ENCODE peak calls at places on chromosomes 1 and 21, in eight cellular contexts. P, O, C, W, E, I, X and K are unnamed samples.

GRCh38 chr1:61442456-61443013 is 282.4 kb downstream of the TM2D1 start:
- DNase-seq in P (no peak), O (no peak), C (no peak), W (no peak), E (no peak), I (peak; percentile 68), X (no peak), K (peak; percentile 56)

GRCh38 chr21:33300701-33301631 is 23.8 kb upstream of the IFNAR1 start:
- DNase-seq in P (no peak), O (no peak), C (no peak), W (no peak), E (no peak), I (peak; percentile 11), X (no peak), K (peak; percentile 50)

GRCh38 chr1:2783069-2783434 is 18.4 kb downstream of the TTC34 start:
- DNase-seq in P (no peak), O (no peak), C (peak; percentile 2), W (no peak), E (no peak), I (no peak), X (no peak), K (no peak)

GRCh38 chr1:116129537-116129936 is 18.3 kb downstream of the MAB21L3 start:
- DNase-seq in P (no peak), O (no peak), C (no peak), W (no peak), E (no peak), I (no peak), X (no peak), K (no peak)

GRCh38 chr1:3483801-3484444 is 29.5 kb downstream of the ARHGEF16 start:
- DNase-seq in P (no peak), O (peak; percentile 62), C (peak; percentile 44), W (peak; percentile 68), E (peak; percentile 4), I (peak; percentile 38), X (peak; percentile 73), K (peak; percentile 18)

GRCh38 chr1:115976062-115976899 is at the start of gene SLC22A15:
- DNase-seq in P (no peak), O (peak; percentile 67), C (peak; percentile 51), W (peak; percentile 69), E (peak; percentile 47), I (peak; percentile 70), X (peak; percentile 63), K (peak; percentile 54)

GRCh38 chr1:226995064-226995965 is 55.2 kb downstream of the COQ8A start:
- DNase-seq in P (no peak), O (no peak), C (no peak), W (no peak), E (no peak), I (no peak), X (no peak), K (no peak)

GRCh38 chr1:154239491-154239890 is 18.7 kb downstream of the UBAP2L start:
- DNase-seq in P (no peak), O (no peak), C (no peak), W (no peak), E (no peak), I (no peak), X (no peak), K (no peak)

GRCh38 chr1:23759277-23759676 is 16.0 kb downstream of the ELOA start:
- DNase-seq in P (no peak), O (no peak), C (no peak), W (no peak), E (no peak), I (peak; percentile 15), X (no peak), K (no peak)

GRCh38 chr1:219385786-219386427 is 212.2 kb downstream of the LYPLAL1 start:
- DNase-seq in P (no peak), O (peak; percentile 65), C (peak; percentile 14), W (no peak), E (peak; percentile 66), I (peak; percentile 76), X (peak; percentile 47), K (peak; percentile 78)

GRCh38 chr1:222926566-222926965 is 111.7 kb downstream of the DISP1 start:
- DNase-seq in P (no peak), O (no peak), C (no peak), W (no peak), E (peak; percentile 93), I (peak; percentile 57), X (no peak), K (peak; percentile 76)

GRCh38 chr1:51070011-51070410 is 32.0 kb upstream of the C1orf185 start:
- DNase-seq in P (no peak), O (no peak), C (no peak), W (no peak), E (no peak), I (no peak), X (no peak), K (no peak)

GRCh38 chr1:231357831-231358354 is 19.8 kb downstream of the SPRTN start:
- DNase-seq in P (peak; percentile 37), O (peak; percentile 46), C (no peak), W (peak; percentile 33), E (peak; percentile 88), I (peak; percentile 79), X (no peak), K (peak; percentile 81)

GRCh38 chr1:245156736-245157505 is 2.1 kb downstream of the KIF26B start:
- DNase-seq in P (no peak), O (no peak), C (no peak), W (peak; percentile 51), E (peak; percentile 19), I (peak; percentile 53), X (no peak), K (peak; percentile 29)

GRCh38 chr1:17691147-17691634 is 63.9 kb upstream of the ACTL8 start:
- DNase-seq in P (no peak), O (no peak), C (no peak), W (no peak), E (no peak), I (no peak), X (no peak), K (no peak)

GRCh38 chr1:24382165-24382577 is 31.4 kb downstream of the STPG1 start:
- DNase-seq in P (no peak), O (no peak), C (no peak), W (no peak), E (no peak), I (no peak), X (no peak), K (no peak)

GRCh38 chr1:174152424-174152823 is 6.9 kb upstream of the RABGAP1L start:
- DNase-seq in P (no peak), O (no peak), C (no peak), W (no peak), E (no peak), I (no peak), X (no peak), K (no peak)

GRCh38 chr1:39915499-39916129 is 13.9 kb upstream of the MYCL start:
- DNase-seq in P (no peak), O (no peak), C (no peak), W (no peak), E (no peak), I (no peak), X (no peak), K (no peak)

GRCh38 chr1:183473286-183473536 is 912 bp downstream of the SMG7 start:
- DNase-seq in P (no peak), O (no peak), C (no peak), W (no peak), E (peak; percentile 4), I (no peak), X (no peak), K (no peak)

GRCh38 chr1:183472488-183473285 is at the start of gene SMG7:
- DNase-seq in P (no peak), O (peak; percentile 33), C (peak; percentile 60), W (peak; percentile 40), E (peak; percentile 7), I (peak; percentile 12), X (peak; percentile 64), K (peak; percentile 14)

GRCh38 chr1:183470147-183470960 is 1.9 kb upstream of the SMG7 start:
- DNase-seq in P (no peak), O (peak; percentile 87), C (peak; percentile 88), W (peak; percentile 86), E (peak; percentile 61), I (peak; percentile 76), X (peak; percentile 84), K (peak; percentile 73)

GRCh38 chr1:183471748-183472487 is 381 bp upstream of the SMG7 start:
- DNase-seq in P (peak; percentile 92), O (peak; percentile 97), C (peak; percentile 99), W (peak; percentile 94), E (peak; percentile 97), I (peak; percentile 99), X (peak; percentile 97), K (peak; percentile 98)

GRCh38 chr1:183470961-183471747 is 1.1 kb upstream of the SMG7 start:
- DNase-seq in P (no peak), O (peak; percentile 68), C (peak; percentile 74), W (peak; percentile 71), E (peak; percentile 75), I (peak; percentile 83), X (peak; percentile 82), K (peak; percentile 80)
- TF ChIP-seq CTCF in P (no peak), O (no peak), C (peak; percentile 4), W (no peak), E (no peak), I (peak; percentile 1), X (no peak), K (no peak)

GRCh38 chr1:228060458-228061190 is 21.9 kb upstream of the ARF1 start:
- DNase-seq in P (no peak), O (peak; percentile 39), C (no peak), W (peak; percentile 47), E (no peak), I (peak; percentile 15), X (peak; percentile 64), K (no peak)
- H3K4me3 ChIP-seq in P (no peak overlapping the region), O (no peak overlapping the region), C (peak overlapping the region; percentile 22), W (peak overlapping the region; percentile 45), E (no peak overlapping the region), I (peak overlapping the region; percentile 6), X (peak overlapping the region; percentile 35), K (peak overlapping the region; percentile 30)

GRCh38 chr21:15531986-15532385 is 197.8 kb upstream of the USP25 start:
- DNase-seq in P (no peak), O (no peak), C (no peak), W (no peak), E (no peak), I (no peak), X (no peak), K (no peak)

GRCh38 chr21:15533618-15534017 is 196.2 kb upstream of the USP25 start:
- DNase-seq in P (no peak), O (no peak), C (no peak), W (no peak), E (no peak), I (no peak), X (no peak), K (no peak)

GRCh38 chr21:15539376-15539775 is 190.4 kb upstream of the USP25 start:
- DNase-seq in P (no peak), O (no peak), C (no peak), W (no peak), E (peak; percentile 15), I (no peak), X (no peak), K (no peak)

DNA sequence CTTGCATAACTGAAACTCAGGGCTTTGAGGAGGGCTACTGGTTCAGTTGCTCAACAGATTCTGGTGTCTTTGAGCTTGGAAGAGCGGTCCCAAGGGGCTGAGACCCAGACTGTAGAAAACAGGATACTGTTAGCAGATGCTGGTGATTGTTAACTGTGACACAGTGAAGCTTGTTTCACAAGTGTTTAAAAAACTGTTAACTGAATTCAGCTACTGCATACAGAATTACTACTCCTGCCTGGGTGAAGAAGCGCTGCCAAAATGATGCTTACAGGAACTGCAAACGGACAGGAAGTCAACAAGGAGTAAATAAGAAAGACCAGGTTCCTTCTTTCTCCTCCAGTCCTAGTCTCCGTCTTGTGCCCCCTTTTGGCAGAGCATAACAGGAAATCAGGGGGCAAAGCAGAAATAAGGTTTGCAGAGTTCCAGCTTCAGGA is 195.3 kb upstream of the USP25 start:
- DNase-seq in P (no peak), O (no peak), C (no peak), W (no peak), E (no peak), I (no peak), X (no peak), K (no peak)
- TF ChIP-seq CTCF in P (no peak), O (no peak), C (no peak), W (no peak), E (no peak), I (no peak), X (no peak), K (no peak)

GRCh38 chr1:111592389-111593361 is 26.9 kb upstream of the RAP1A start:
- DNase-seq in P (no peak), O (peak; percentile 84), C (peak; percentile 86), W (peak; percentile 85), E (peak; percentile 88), I (peak; percentile 90), X (peak; percentile 75), K (peak; percentile 86)
- H3K4me3 ChIP-seq in P (peak overlapping the region; percentile 31), O (no peak overlapping the region), C (peak overlapping the region; percentile 33), W (no peak overlapping the region), E (no peak overlapping the region), I (no peak overlapping the region), X (no peak overlapping the region), K (peak overlapping the region; percentile 3)